ENCODE peak calls at places on chromosomes 1 and 21, in five cellular contexts. One of them, this sample, is unnamed.

GRCh38 chr1:190373705-190374336 is 103.8 kb downstream of the BRINP3 start:
- DNase-seq in esophagus squamous epithelium: no peak
- DNase-seq in fibroblast of lung: peak
- DNase-seq in AG09319: no peak
- DNase-seq in upper lobe of right lung: no peak
- DNase-seq in this sample: peak

GRCh38 chr1:14136881-14137280 is 436.9 kb downstream of the PRDM2 start:
- DNase-seq in esophagus squamous epithelium: no peak
- DNase-seq in fibroblast of lung: no peak
- DNase-seq in upper lobe of right lung: no peak
- DNase-seq in AG09319: no peak
- DNase-seq in this sample: no peak

GRCh38 chr1:12249181-12249580 is 19.4 kb downstream of the VPS13D start:
- DNase-seq in esophagus squamous epithelium: no peak
- DNase-seq in AG09319: no peak
- DNase-seq in upper lobe of right lung: no peak
- DNase-seq in fibroblast of lung: no peak
- DNase-seq in this sample: no peak

GRCh38 chr1:46532095-46532494 is 19.4 kb downstream of the KNCN start:
- DNase-seq in esophagus squamous epithelium: no peak
- DNase-seq in fibroblast of lung: no peak
- DNase-seq in AG09319: no peak
- DNase-seq in upper lobe of right lung: no peak
- DNase-seq in this sample: no peak

GRCh38 chr1:230270185-230270939 is 155.8 kb downstream of the PGBD5 start:
- DNase-seq in AG09319: no peak
- DNase-seq in upper lobe of right lung: no peak
- DNase-seq in esophagus squamous epithelium: no peak
- DNase-seq in fibroblast of lung: no peak
- DNase-seq in this sample: peak

GRCh38 chr1:25890249-25891034 is 14.9 kb upstream of the PAQR7 start:
- DNase-seq in AG09319: no peak
- DNase-seq in esophagus squamous epithelium: no peak
- DNase-seq in upper lobe of right lung: no peak
- DNase-seq in fibroblast of lung: peak
- DNase-seq in this sample: no peak

GRCh38 chr1:160429702-160430535 is 29.6 kb downstream of the VANGL2 start:
- DNase-seq in fibroblast of lung: no peak
- DNase-seq in AG09319: no peak
- DNase-seq in esophagus squamous epithelium: no peak
- DNase-seq in upper lobe of right lung: no peak
- DNase-seq in this sample: no peak

GRCh38 chr1:81801834-81802531 is 1.2 kb downstream of the ADGRL2 start:
- DNase-seq in fibroblast of lung: peak
- DNase-seq in AG09319: no peak
- DNase-seq in upper lobe of right lung: peak
- DNase-seq in esophagus squamous epithelium: no peak
- DNase-seq in this sample: peak

GRCh38 chr1:191490303-191490702 is 668.0 kb upstream of the RGS18 start:
- DNase-seq in fibroblast of lung: no peak
- DNase-seq in upper lobe of right lung: no peak
- DNase-seq in AG09319: no peak
- DNase-seq in esophagus squamous epithelium: no peak
- DNase-seq in this sample: no peak

GRCh38 chr1:65309317-65310077 is at the start of gene DNAJC6:
- DNase-seq in upper lobe of right lung: peak
- DNase-seq in AG09319: peak
- DNase-seq in fibroblast of lung: peak
- DNase-seq in esophagus squamous epithelium: no peak
- DNase-seq in this sample: peak

GRCh38 chr1:83999316-83999819 is 436 bp upstream of the TTLL7 start:
- DNase-seq in esophagus squamous epithelium: no peak
- DNase-seq in upper lobe of right lung: peak
- DNase-seq in fibroblast of lung: peak
- DNase-seq in AG09319: peak
- DNase-seq in this sample: no peak

GRCh38 chr1:25922633-25923567 is 16.7 kb upstream of the STMN1 start:
- DNase-seq in esophagus squamous epithelium: no peak
- DNase-seq in upper lobe of right lung: peak
- DNase-seq in fibroblast of lung: peak
- DNase-seq in AG09319: no peak
- DNase-seq in this sample: no peak

GRCh38 chr1:50841791-50842387 is 118.2 kb downstream of the FAF1 start:
- DNase-seq in upper lobe of right lung: no peak
- DNase-seq in esophagus squamous epithelium: no peak
- DNase-seq in fibroblast of lung: peak
- DNase-seq in AG09319: peak
- DNase-seq in this sample: no peak

GRCh38 chr1:24102966-24103365 is 9.0 kb downstream of the MYOM3 start:
- DNase-seq in AG09319: no peak
- DNase-seq in fibroblast of lung: no peak
- DNase-seq in esophagus squamous epithelium: no peak
- DNase-seq in upper lobe of right lung: no peak
- DNase-seq in this sample: peak

GRCh38 chr21:15804247-15804985 is 74.6 kb downstream of the USP25 start:
- DNase-seq in fibroblast of lung: no peak
- DNase-seq in AG09319: no peak
- DNase-seq in esophagus squamous epithelium: no peak
- DNase-seq in upper lobe of right lung: no peak
- DNase-seq in this sample: no peak

GRCh38 chr1:172851077-172851476 is 192.2 kb downstream of the FASLG start:
- DNase-seq in esophagus squamous epithelium: no peak
- DNase-seq in fibroblast of lung: no peak
- DNase-seq in upper lobe of right lung: no peak
- DNase-seq in AG09319: no peak
- DNase-seq in this sample: peak

GRCh38 chr1:94529416-94529815 is 12.1 kb downstream of the F3 start:
- DNase-seq in AG09319: no peak
- DNase-seq in upper lobe of right lung: no peak
- DNase-seq in fibroblast of lung: no peak
- DNase-seq in esophagus squamous epithelium: no peak
- DNase-seq in this sample: no peak

GRCh38 chr1:94528826-94529225 is 12.7 kb downstream of the F3 start:
- DNase-seq in esophagus squamous epithelium: no peak
- DNase-seq in AG09319: no peak
- DNase-seq in upper lobe of right lung: no peak
- DNase-seq in fibroblast of lung: no peak
- DNase-seq in this sample: no peak

GRCh38 chr1:94527447-94528031 is 14.0 kb downstream of the F3 start:
- DNase-seq in AG09319: no peak
- DNase-seq in esophagus squamous epithelium: no peak
- DNase-seq in fibroblast of lung: no peak
- DNase-seq in upper lobe of right lung: no peak
- DNase-seq in this sample: no peak

GRCh38 chr1:94526581-94526980 is 15.0 kb downstream of the F3 start:
- DNase-seq in fibroblast of lung: no peak
- DNase-seq in upper lobe of right lung: no peak
- DNase-seq in AG09319: no peak
- DNase-seq in esophagus squamous epithelium: no peak
- DNase-seq in this sample: no peak

DNA sequence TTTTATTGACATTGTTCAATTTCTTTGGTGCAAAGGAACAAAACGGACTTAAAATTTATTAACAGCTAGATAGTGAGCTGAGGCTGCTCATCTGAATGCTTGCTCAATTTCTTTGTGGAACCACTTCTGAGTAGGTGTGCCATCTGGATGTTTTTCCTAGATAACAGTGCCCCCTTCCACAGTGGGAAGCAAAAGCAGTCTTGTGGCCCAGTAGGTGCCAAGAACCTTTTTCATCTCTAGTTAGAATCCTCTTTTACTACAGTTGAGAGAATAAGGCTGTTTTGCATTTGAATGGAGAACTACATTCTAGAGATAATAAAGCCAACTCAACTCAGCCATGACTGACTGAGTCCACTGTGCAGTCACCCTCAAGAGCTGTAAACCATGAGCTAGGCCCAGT is 13.3 kb downstream of the F3 start:
- DNase-seq in AG09319: no peak
- DNase-seq in upper lobe of right lung: no peak
- DNase-seq in esophagus squamous epithelium: no peak
- DNase-seq in fibroblast of lung: no peak
- DNase-seq in this sample: no peak
- TF ChIP-seq CTCF in AG09319: no peak
- TF ChIP-seq CTCF in upper lobe of right lung: no peak
- TF ChIP-seq CTCF in esophagus squamous epithelium: no peak
- TF ChIP-seq CTCF in fibroblast of lung: no peak
- TF ChIP-seq CTCF in this sample: no peak

DNA sequence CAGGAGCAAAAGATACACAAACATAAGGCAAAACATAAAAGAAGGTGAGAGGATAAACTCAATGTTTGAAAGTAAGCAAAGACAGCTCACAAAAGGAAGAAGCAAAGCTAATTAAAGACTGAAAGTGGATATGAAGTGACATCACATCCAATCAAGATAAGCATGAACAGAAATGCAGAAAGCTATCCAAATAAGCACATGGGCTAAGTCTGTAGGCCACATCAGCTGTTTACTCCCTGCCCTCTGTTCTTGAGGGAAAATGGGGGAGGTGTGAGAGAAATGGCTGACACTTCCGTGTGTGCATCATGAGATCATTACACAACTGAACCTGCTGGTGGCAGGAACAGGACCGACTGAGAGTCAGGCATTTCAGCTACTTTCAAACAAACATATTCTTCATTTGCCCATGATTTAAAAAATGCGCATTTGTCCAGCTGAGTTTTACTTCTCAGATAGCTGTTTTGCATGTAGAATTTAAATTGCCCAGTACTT is 27.3 kb upstream of the MAN1A2 start:
- DNase-seq in esophagus squamous epithelium: no peak
- DNase-seq in AG09319: peak
- DNase-seq in upper lobe of right lung: no peak
- DNase-seq in fibroblast of lung: peak
- DNase-seq in this sample: peak
- TF ChIP-seq CTCF in esophagus squamous epithelium: no peak
- TF ChIP-seq CTCF in AG09319: no peak
- TF ChIP-seq CTCF in upper lobe of right lung: no peak
- TF ChIP-seq CTCF in fibroblast of lung: no peak
- TF ChIP-seq CTCF in this sample: no peak

DNA sequence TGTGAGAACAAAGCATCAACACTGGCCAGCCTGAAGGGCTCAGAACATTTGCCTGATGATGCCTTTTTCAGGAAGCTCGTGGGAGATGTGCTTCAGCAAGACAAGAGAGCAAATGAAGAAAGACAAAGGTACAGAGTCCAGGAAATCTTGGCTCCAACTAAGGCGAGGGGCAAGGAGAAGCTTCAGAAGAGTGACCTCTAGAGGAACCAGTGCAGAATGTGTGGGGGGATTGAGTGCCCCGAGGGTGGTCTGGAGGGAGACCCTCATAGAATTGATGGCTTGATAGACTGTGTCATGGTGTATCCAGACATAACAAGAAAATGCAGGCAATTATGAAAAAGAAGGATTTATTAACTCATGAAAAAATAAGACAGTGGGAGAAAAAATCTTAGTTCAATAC is 15.3 kb upstream of the NLRP3 start:
- DNase-seq in fibroblast of lung: no peak
- DNase-seq in AG09319: no peak
- DNase-seq in esophagus squamous epithelium: no peak
- DNase-seq in upper lobe of right lung: no peak
- DNase-seq in this sample: no peak
- TF ChIP-seq CTCF in fibroblast of lung: no peak
- TF ChIP-seq CTCF in AG09319: no peak
- TF ChIP-seq CTCF in esophagus squamous epithelium: no peak
- TF ChIP-seq CTCF in upper lobe of right lung: no peak
- TF ChIP-seq CTCF in this sample: peak

DNA sequence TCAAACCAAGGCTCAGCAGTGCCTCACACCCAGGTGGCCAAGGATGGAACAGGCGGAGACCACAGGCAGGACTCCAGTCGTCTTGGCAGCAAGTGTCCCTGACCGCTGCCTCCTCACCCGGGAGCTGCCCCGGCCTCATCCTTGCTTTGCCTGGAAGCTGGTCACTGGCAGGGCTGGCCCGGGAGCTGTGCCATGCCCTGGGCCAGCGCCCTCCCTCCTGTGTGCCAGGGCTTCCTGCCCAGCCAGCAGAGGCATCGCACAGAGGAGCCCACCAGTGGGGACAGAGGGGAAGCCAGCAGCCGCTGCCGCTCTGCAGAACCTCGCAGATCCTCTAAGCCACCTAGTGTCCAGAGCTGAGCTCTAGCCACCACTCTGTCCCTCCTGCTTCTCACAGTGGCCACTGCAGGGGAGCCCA is 7.8 kb downstream of the CASZ1 start:
- DNase-seq in AG09319: no peak
- DNase-seq in fibroblast of lung: no peak
- DNase-seq in esophagus squamous epithelium: no peak
- DNase-seq in upper lobe of right lung: peak
- DNase-seq in this sample: peak
- TF ChIP-seq CTCF in AG09319: peak
- TF ChIP-seq CTCF in fibroblast of lung: peak
- TF ChIP-seq CTCF in esophagus squamous epithelium: peak
- TF ChIP-seq CTCF in upper lobe of right lung: peak
- TF ChIP-seq CTCF in this sample: no peak

GRCh38 chr21:37909936-37910335 is 6.3 kb downstream of the KCNJ6 start:
- DNase-seq in esophagus squamous epithelium: no peak
- DNase-seq in upper lobe of right lung: no peak
- DNase-seq in AG09319: no peak
- DNase-seq in fibroblast of lung: no peak
- DNase-seq in this sample: no peak
- TF ChIP-seq CTCF in esophagus squamous epithelium: no peak
- TF ChIP-seq CTCF in upper lobe of right lung: no peak
- TF ChIP-seq CTCF in AG09319: no peak
- TF ChIP-seq CTCF in fibroblast of lung: peak
- TF ChIP-seq CTCF in this sample: peak

GRCh38 chr21:19566975-19567374 is 1163.4 kb upstream of the TMPRSS15 start:
- DNase-seq in upper lobe of right lung: no peak
- DNase-seq in esophagus squamous epithelium: no peak
- DNase-seq in fibroblast of lung: no peak
- DNase-seq in AG09319: no peak
- DNase-seq in this sample: no peak

GRCh38 chr21:19565587-19565986 is 1162.0 kb upstream of the TMPRSS15 start:
- DNase-seq in fibroblast of lung: no peak
- DNase-seq in esophagus squamous epithelium: no peak
- DNase-seq in upper lobe of right lung: no peak
- DNase-seq in AG09319: no peak
- DNase-seq in this sample: no peak
- TF ChIP-seq CTCF in fibroblast of lung: no peak
- TF ChIP-seq CTCF in esophagus squamous epithelium: no peak
- TF ChIP-seq CTCF in upper lobe of right lung: no peak
- TF ChIP-seq CTCF in AG09319: no peak
- TF ChIP-seq CTCF in this sample: no peak

DNA sequence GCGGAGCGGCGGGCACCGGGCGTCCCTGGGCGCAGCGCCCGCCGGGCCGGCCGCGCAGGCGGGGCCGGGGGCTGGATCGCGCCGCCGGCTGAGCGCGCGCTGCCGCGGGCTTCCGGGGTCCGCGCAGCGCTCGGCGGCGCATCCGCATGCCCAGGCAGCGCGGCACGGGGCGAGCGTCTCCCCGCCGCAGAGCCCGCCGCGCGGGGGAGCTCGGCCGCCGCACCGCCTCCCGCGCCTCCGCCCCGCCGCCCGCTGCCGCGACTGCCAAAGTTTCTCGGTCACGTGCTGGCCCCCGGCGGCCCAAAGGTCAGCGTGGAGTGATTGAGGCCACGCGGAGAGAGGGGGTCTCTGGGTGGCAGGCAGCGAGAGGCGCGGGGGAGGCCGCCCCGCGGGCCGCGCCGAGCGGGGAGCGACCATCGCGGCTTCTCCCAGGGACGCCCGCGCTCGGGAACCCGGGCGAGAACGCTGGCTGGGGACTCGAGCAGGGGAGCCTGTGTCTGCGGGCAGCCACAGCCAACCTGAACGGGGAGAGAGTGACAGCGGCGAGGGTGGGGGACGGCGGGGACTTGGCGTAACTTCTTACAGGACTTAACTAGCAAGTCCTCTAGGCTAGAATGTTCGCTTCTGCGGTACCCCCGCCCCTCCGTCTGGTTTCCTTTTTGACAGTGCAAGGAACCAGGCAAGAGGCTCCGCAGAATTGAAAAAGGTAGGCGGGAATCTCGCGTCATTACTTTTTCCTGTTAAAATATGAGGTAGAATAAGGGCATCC is at the start of gene ILDR2:
- DNase-seq in upper lobe of right lung: peak
- DNase-seq in fibroblast of lung: peak
- DNase-seq in AG09319: no peak
- DNase-seq in esophagus squamous epithelium: no peak
- DNase-seq in this sample: peak
- TF ChIP-seq CTCF in upper lobe of right lung: no peak
- TF ChIP-seq CTCF in fibroblast of lung: no peak
- TF ChIP-seq CTCF in AG09319: no peak
- TF ChIP-seq CTCF in esophagus squamous epithelium: no peak
- TF ChIP-seq CTCF in this sample: no peak